ENCODE peak calls at places on chromosomes 16 and 17, in five cellular contexts. R is brain microvascular endothelial cell, O is foreskin fibroblast, S is AG10803, C is psoas muscle. Z is an unnamed sample.

GRCh38 chr16:66188786-66189725 is 177.4 kb upstream of the CDH5 start:
- DNase-seq in R (peak; percentile 2), O (peak; percentile 32), S (peak; percentile 58), C (no peak), Z (no peak)

GRCh38 chr16:87371261-87371866 is 12.2 kb downstream of the FBXO31 start:
- DNase-seq in R (no peak), O (no peak), S (no peak), C (no peak), Z (no peak)

GRCh38 chr16:12539185-12539929 is 264.3 kb downstream of the CPPED1 start:
- DNase-seq in R (peak; percentile 70), O (peak; percentile 68), S (peak; percentile 86), C (no peak), Z (no peak)

GRCh38 chr17:42502091-42502490 is 34.0 kb upstream of the NAGLU start:
- DNase-seq in R (no peak), O (no peak), S (no peak), C (no peak), Z (no peak)

GRCh38 chr16:75107505-75107904 is 9.1 kb downstream of the LDHD start:
- DNase-seq in R (no peak), O (no peak), S (no peak), C (no peak), Z (no peak)

GRCh38 chr16:50245417-50246298 is 20.7 kb upstream of the ADCY7 start:
- DNase-seq in R (peak; percentile 47), O (peak; percentile 77), S (peak; percentile 82), C (peak; percentile 55), Z (peak; percentile 65)

GRCh38 chr16:12201216-12201615 is 224.7 kb downstream of the SNX29 start:
- DNase-seq in R (no peak), O (no peak), S (peak; percentile 31), C (no peak), Z (no peak)

GRCh38 chr17:17050346-17051345 is 8.4 kb downstream of the MPRIP start:
- DNase-seq in R (no peak), O (no peak), S (no peak), C (no peak), Z (peak; percentile 11)

GRCh38 chr16:71754108-71754507 is 29.6 kb upstream of the PHLPP2 start:
- DNase-seq in R (no peak), O (no peak), S (no peak), C (no peak), Z (no peak)

DNA sequence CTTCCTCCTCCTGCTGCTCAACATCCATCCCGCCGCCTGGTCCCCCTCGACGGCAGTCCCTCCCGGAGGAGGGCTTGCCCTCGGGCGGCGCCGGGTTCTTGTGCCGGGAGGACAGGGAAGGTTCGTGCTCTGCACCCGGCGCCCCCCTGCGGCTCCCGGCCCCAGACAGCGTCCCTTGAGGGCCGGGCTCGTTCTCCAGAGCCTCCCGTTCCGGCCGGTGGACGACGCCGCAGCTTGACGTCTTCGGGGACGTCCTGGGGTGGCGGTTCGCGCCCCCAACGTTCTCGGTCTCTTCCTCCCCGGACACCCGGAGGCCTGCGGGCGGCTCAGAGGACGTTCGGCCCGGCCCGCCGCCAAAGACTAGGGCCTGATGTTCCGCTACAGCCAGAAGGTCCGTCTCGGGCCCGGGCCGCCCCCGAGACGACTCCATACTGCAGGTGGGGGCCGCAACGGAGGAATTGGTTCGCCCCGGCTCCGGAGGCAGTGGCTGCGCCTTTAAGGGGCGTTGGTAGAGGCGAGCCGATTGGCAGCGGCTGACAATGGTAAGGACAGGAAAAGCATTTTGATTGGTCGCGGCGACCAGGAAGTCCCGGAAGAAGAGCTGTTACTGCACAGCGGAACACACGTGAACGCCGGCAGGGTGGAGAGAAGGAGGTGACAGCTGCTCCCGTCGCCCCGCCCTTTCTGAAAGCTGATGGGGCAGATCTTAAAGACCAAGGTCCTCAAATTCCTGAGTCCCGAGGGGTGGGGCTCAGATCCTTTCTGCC is at the start of gene BORCS6:
- DNase-seq in R (peak; percentile 99), O (peak; percentile 99), S (peak; percentile 99), C (peak; percentile 97), Z (peak; percentile 84)
- TF ChIP-seq CTCF in R (peak; percentile 27), O (no peak), S (no peak), C (no peak), Z (no peak)

DNA sequence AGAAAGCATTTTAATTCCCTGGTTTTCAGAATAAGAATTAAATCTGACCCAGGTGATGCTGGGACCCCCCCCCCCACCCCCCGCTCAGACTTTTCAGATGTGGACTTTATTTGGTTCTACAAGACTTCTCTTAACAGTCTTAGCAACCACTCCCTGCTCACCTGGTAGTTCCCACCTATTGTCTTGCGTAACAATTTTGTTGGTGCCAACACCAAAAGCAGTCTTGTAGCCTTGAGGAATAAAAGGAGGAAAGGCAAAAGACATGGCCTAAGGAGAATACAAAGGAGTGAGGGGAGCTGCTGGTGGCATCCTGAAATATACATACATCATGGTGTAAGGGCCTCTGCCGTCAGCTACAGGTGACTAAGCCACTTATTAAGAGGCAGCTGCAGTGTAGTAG is 5.0 kb downstream of the TTLL6 start:
- DNase-seq in R (no peak), O (no peak), S (no peak), C (no peak), Z (no peak)
- TF ChIP-seq CTCF in R (no peak), O (no peak), S (no peak), C (no peak), Z (no peak)

GRCh38 chr16:88700636-88701482 is 5.3 kb downstream of the RNF166 start:
- DNase-seq in R (peak; percentile 94), O (peak; percentile 75), S (peak; percentile 59), C (peak; percentile 85), Z (peak; percentile 86)
- TF ChIP-seq CTCF in R (no peak), O (no peak), S (no peak), C (no peak), Z (no peak)

GRCh38 chr17:57903961-57904360 is 51.3 kb downstream of the CUEDC1 start:
- DNase-seq in R (no peak), O (no peak), S (no peak), C (no peak), Z (no peak)

GRCh38 chr17:57905875-57906455 is 49.2 kb downstream of the CUEDC1 start:
- DNase-seq in R (no peak), O (no peak), S (no peak), C (no peak), Z (no peak)

GRCh38 chr17:57908278-57908677 is 46.9 kb downstream of the CUEDC1 start:
- DNase-seq in R (no peak), O (no peak), S (no peak), C (no peak), Z (no peak)

GRCh38 chr17:57909548-57909947 is 45.7 kb downstream of the CUEDC1 start:
- DNase-seq in R (no peak), O (no peak), S (no peak), C (no peak), Z (no peak)

GRCh38 chr17:57906910-57907309 is 48.3 kb downstream of the CUEDC1 start:
- DNase-seq in R (no peak), O (peak; percentile 30), S (no peak), C (no peak), Z (no peak)
- TF ChIP-seq CTCF in R (peak; percentile 51), O (no peak), S (peak; percentile 29), C (peak; percentile 6), Z (no peak)

DNA sequence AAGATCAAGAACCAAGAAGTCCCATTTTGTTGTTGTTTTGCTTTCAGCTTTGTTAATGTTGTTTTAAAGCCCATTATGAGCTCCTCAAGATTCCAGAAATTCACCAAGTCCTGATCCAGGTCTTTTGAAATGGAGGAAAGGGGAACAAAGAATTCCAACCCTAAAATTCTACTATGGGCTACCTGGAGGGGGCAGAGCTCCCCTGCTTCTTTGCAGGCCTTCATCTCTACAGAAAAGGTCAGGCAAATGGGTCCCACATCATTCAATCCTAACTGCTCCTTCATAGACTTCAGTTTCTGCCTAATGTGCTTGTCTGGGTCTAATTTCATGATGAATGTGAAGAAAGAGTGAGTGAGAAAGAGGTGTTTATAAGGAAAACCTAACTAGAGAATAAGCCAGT is 375.5 kb downstream of the TOX3 start:
- DNase-seq in R (no peak), O (no peak), S (no peak), C (no peak), Z (no peak)
- TF ChIP-seq CTCF in R (no peak), O (no peak), S (no peak), C (no peak), Z (no peak)

GRCh38 chr17:4893721-4894560 is 5.4 kb upstream of the C17orf107 start:
- DNase-seq in R (no peak), O (no peak), S (no peak), C (no peak), Z (no peak)

GRCh38 chr17:4895121-4895520 is 4.2 kb upstream of the C17orf107 start:
- DNase-seq in R (no peak), O (no peak), S (no peak), C (no peak), Z (no peak)

GRCh38 chr17:4896332-4897197 is 2.8 kb upstream of the C17orf107 start:
- DNase-seq in R (no peak), O (no peak), S (no peak), C (no peak), Z (no peak)

GRCh38 chr17:4897198-4897657 is 2.1 kb upstream of the C17orf107 start:
- DNase-seq in R (no peak), O (peak; percentile 11), S (no peak), C (no peak), Z (no peak)

GRCh38 chr17:4895676-4896331 is 3.5 kb upstream of the C17orf107 start:
- DNase-seq in R (no peak), O (peak; percentile 30), S (no peak), C (no peak), Z (no peak)
- TF ChIP-seq CTCF in R (peak; percentile 34), O (no peak), S (peak; percentile 6), C (no peak), Z (no peak)

DNA sequence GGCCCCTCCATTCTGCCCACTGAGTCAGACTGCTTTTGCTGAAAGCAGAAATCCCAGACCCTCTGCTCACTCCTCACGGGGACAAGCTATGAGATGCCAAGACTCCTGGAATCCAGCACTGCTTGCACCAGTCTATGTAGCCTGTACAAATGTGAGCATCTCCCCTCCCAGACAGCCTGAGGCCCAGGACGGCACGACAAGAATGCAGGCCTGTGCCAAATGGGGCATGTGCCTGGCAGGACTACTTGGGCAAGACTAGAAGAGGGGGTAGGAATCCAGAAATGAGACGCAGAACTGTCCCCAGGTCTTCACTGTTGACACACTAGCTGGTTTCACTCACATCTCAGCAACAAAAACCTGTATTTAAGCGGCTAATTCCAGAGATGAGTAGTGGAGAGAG is 2.8 kb upstream of the MYO1C start:
- DNase-seq in R (no peak), O (peak; percentile 77), S (peak; percentile 91), C (peak; percentile 69), Z (no peak)
- TF ChIP-seq CTCF in R (no peak), O (no peak), S (no peak), C (no peak), Z (no peak)

DNA sequence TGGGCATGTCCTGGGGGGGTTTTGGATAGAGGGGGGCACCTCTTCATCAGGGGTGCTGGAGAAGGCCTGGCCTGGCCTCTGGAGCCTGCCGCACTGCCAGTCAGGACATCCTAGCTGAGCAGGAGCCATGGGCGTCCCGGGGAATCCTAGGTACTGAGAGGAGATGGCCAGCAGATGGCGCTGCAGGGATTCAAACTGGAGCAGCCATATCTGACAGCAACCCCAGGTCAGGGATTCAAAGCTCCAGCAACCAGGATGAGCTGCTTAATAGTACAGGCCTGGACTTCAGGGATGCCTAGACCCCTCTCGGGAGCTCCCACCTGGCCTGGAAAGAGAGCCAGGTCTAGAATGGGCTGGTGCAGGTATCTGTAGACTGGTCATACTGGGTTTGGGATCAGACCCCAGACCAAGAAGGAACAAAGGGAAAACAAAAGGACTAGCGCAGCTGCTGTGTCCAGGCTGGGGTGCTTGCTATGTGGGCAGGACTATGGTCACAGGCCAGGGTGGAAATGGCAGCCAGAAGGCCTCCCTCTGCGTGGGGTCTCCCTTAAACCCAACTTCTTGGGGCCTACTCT is 306.9 kb upstream of the RBFOX1 start:
- DNase-seq in R (peak; percentile 0), O (no peak), S (no peak), C (peak; percentile 56), Z (no peak)
- TF ChIP-seq CTCF in R (peak; percentile 11), O (no peak), S (peak; percentile 16), C (peak; percentile 69), Z (no peak)